ENCODE peak calls at places on chromosomes 5 and 9, in four cellular contexts. K, E, R and D are unnamed samples.

GRCh38 chr5:120684749-120685415 is 220.8 kb downstream of the PRR16 start:
- DNase-seq in E (no peak), K (no peak), R (no peak), D (peak)

GRCh38 chr5:125349432-125349831 is 603.0 kb upstream of the ZNF608 start:
- DNase-seq in K (no peak), R (no peak), E (no peak), D (no peak)

GRCh38 chr9:4548796-4549725 is 58.8 kb downstream of the SLC1A1 start:
- DNase-seq in E (no peak), R (peak), K (no peak), D (peak)

GRCh38 chr5:112878760-112879159 is 17.7 kb downstream of the SRP19 start:
- DNase-seq in R (no peak), K (no peak), E (no peak), D (peak)

GRCh38 chr9:131198316-131198715 is 72.9 kb downstream of the NUP214 start:
- DNase-seq in K (no peak), R (no peak), E (no peak), D (no peak)

GRCh38 chr5:142746532-142746931 is 23.6 kb upstream of the ARHGAP26 start:
- DNase-seq in K (no peak), R (no peak), E (no peak), D (no peak)

GRCh38 chr9:911003-911402 is 65.5 kb upstream of the DMRT3 start:
- DNase-seq in K (no peak), R (no peak), E (no peak), D (peak)

GRCh38 chr9:107819772-107820171 is 330.2 kb upstream of the KLF4 start:
- DNase-seq in K (no peak), E (no peak), R (no peak), D (no peak)

GRCh38 chr5:145949474-145949873 is 13.1 kb downstream of the SH3RF2 start:
- DNase-seq in K (no peak), R (no peak), E (no peak), D (no peak)

GRCh38 chr9:133992780-133993634 is 883 bp upstream of the VAV2 start:
- DNase-seq in K (peak), R (peak), E (peak), D (peak)

GRCh38 chr5:14068136-14068535 is 75.0 kb upstream of the TRIO start:
- DNase-seq in E (no peak), K (no peak), R (no peak), D (no peak)

GRCh38 chr9:78777747-78778146 is 480.8 kb downstream of the PSAT1 start:
- DNase-seq in R (no peak), E (no peak), K (no peak), D (no peak)

GRCh38 chr5:5591567-5591966 is 169.1 kb downstream of the ICE1 start:
- DNase-seq in E (no peak), K (no peak), R (no peak), D (no peak)

GRCh38 chr9:336039-336438 is 121.4 kb downstream of the DOCK8 start:
- DNase-seq in R (no peak), K (no peak), E (no peak), D (no peak)